ENCODE peak calls at places on chromosome 18, in six cellular contexts. T is endodermal cell; W is effector memory CD4-positive, alpha-beta T cell; J is tibial artery; G is A549; D is heart left ventricle. O is an unnamed sample. For H3K4me1, the result is how much of the 10 kb centered on the place peaks cover.

GRCh38 chr18:2223859-2224258 is 347.4 kb downstream of the METTL4 start:
- DNase-seq in T (peak), W (no peak), J (no peak), G (peak), D (no peak), O (peak)

GRCh38 chr18:499351-500229 is 911 bp downstream of the COLEC12 start:
- DNase-seq in T (peak), W (no peak), J (no peak), G (peak), D (no peak), O (peak)

GRCh38 chr18:2100694-2101213 is 470.6 kb downstream of the METTL4 start:
- DNase-seq in T (no peak), W (no peak), J (no peak), G (no peak), D (no peak), O (no peak)

GRCh38 chr18:34820360-34820759 is 110.3 kb downstream of the DTNA start:
- DNase-seq in T (no peak), W (no peak), J (no peak), G (no peak), D (no peak), O (no peak)

GRCh38 chr18:78612318-78612717 is 367.3 kb upstream of the SALL3 start:
- DNase-seq in T (peak), W (no peak), J (no peak), G (no peak), D (no peak), O (no peak)

GRCh38 chr18:79798999-79799370 is 1.2 kb downstream of the KCNG2 start:
- DNase-seq in T (peak), W (no peak), J (no peak), G (no peak), D (no peak), O (no peak)

GRCh38 chr18:72206814-72207213 is 337.3 kb downstream of the CBLN2 start:
- DNase-seq in T (no peak), W (no peak), J (no peak), G (no peak), D (no peak), O (no peak)

GRCh38 chr18:34222396-34223163 is 2.1 kb downstream of the NOL4 start:
- DNase-seq in T (peak), W (no peak), J (no peak), G (no peak), D (peak), O (peak)

GRCh38 chr18:74898965-74899364 is 301.3 kb downstream of the ZNF407 start:
- DNase-seq in T (no peak), W (no peak), J (no peak), G (peak), D (no peak), O (no peak)

GRCh38 chr18:35443434-35443833 is 54.3 kb downstream of the INO80C start:
- DNase-seq in T (no peak), W (no peak), J (no peak), G (no peak), D (no peak), O (no peak)

GRCh38 chr18:72086421-72086820 is 457.7 kb downstream of the CBLN2 start:
- DNase-seq in T (no peak), W (no peak), J (no peak), G (peak), D (no peak), O (no peak)

GRCh38 chr18:21458322-21458721 is 142.2 kb downstream of the ESCO1 start:
- DNase-seq in T (no peak), W (no peak), J (peak), G (no peak), D (peak), O (peak)

GRCh38 chr18:46104128-46104911 is at the start of gene HAUS1:
- DNase-seq in T (peak), W (peak), J (peak), G (peak), D (peak), O (peak)

GRCh38 chr18:30439174-30439573 is 603.4 kb downstream of the DSC3 start:
- DNase-seq in T (no peak), W (no peak), J (no peak), G (no peak), D (no peak), O (no peak)

GRCh38 chr18:57029761-57030160 is 117.1 kb upstream of the BOD1L2 start:
- DNase-seq in T (peak), W (no peak), J (no peak), G (peak), D (no peak), O (no peak)

GRCh38 chr18:78494686-78495085 is 484.9 kb upstream of the SALL3 start:
- DNase-seq in T (no peak), W (no peak), J (no peak), G (no peak), D (no peak), O (no peak)

GRCh38 chr18:80104364-80104779 is 4.7 kb upstream of the ADNP2 start:
- DNase-seq in T (peak), W (no peak), J (no peak), G (no peak), D (no peak), O (no peak)

GRCh38 chr18:8426401-8426800 is 182.8 kb upstream of the RAB12 start:
- DNase-seq in T (peak), W (no peak), J (no peak), G (peak), D (no peak), O (no peak)

GRCh38 chr18:25349131-25349925 is 2.6 kb downstream of the ZNF521 start:
- DNase-seq in T (peak), W (no peak), J (peak), G (no peak), D (peak), O (peak)

GRCh38 chr18:23752796-23753195 is 63.5 kb downstream of the LAMA3 start:
- DNase-seq in T (no peak), W (no peak), J (no peak), G (no peak), D (no peak), O (no peak)

GRCh38 chr18:56382541-56382940 is 255.9 kb downstream of the TXNL1 start:
- DNase-seq in T (no peak), W (no peak), J (no peak), G (no peak), D (peak), O (peak)

GRCh38 chr18:55228191-55228590 is 268.9 kb upstream of the CCDC68 start:
- DNase-seq in T (no peak), W (no peak), J (no peak), G (peak), D (no peak), O (no peak)

GRCh38 chr18:35495821-35496368 is 1.9 kb downstream of the INO80C start:
- DNase-seq in T (no peak), W (no peak), J (no peak), G (no peak), D (no peak), O (no peak)

GRCh38 chr18:8139971-8140406 is 469.2 kb upstream of the RAB12 start:
- DNase-seq in T (no peak), W (no peak), J (peak), G (no peak), D (no peak), O (peak)

GRCh38 chr18:39841133-39842041 is 2113.6 kb upstream of the PIK3C3 start:
- DNase-seq in T (peak), W (no peak), J (peak), G (peak), D (peak), O (peak)

GRCh38 chr18:69557246-69557781 is 156.6 kb downstream of the DOK6 start:
- DNase-seq in T (peak), W (no peak), J (no peak), G (no peak), D (no peak), O (no peak)

GRCh38 chr18:23689031-23689615 is at the start of gene LAMA3:
- DNase-seq in T (peak), W (no peak), J (peak), G (peak), D (peak), O (peak)

GRCh38 chr18:31424383-31424988 is 23.1 kb upstream of the DSG3 start:
- DNase-seq in T (peak), W (no peak), J (no peak), G (peak), D (no peak), O (peak)

GRCh38 chr18:9575558-9575957 is 38.8 kb downstream of the PPP4R1 start:
- DNase-seq in T (peak), W (no peak), J (peak), G (peak), D (peak), O (peak)

GRCh38 chr18:9741821-9742541 is 33.9 kb downstream of the RAB31 start:
- DNase-seq in T (peak), W (no peak), J (peak), G (peak), D (peak), O (peak)

GRCh38 chr18:10015941-10016819 is 102.4 kb downstream of the VAPA start:
- DNase-seq in T (peak), W (no peak), J (no peak), G (no peak), D (peak), O (no peak)

GRCh38 chr18:7876354-7876753 is 309.2 kb downstream of the PTPRM start:
- DNase-seq in T (no peak), W (no peak), J (no peak), G (no peak), D (no peak), O (no peak)

GRCh38 chr18:3248062-3248669 is 565 bp downstream of the MYL12A start:
- DNase-seq in T (no peak), W (no peak), J (no peak), G (no peak), D (peak), O (no peak)
- H3K4me1 ChIP-seq in T (under half), W (under half), J (under half), G (under half), D (under half), O (under half)

GRCh38 chr18:65753520-65753919 is 2.7 kb downstream of the CDH7 start:
- DNase-seq in T (peak), W (no peak), J (no peak), G (peak), D (no peak), O (no peak)

GRCh38 chr18:65750421-65751144 is at the start of gene CDH7:
- DNase-seq in T (peak), W (no peak), J (no peak), G (no peak), D (no peak), O (peak)

GRCh38 chr18:65752625-65753325 is 2.0 kb downstream of the CDH7 start:
- DNase-seq in T (no peak), W (no peak), J (no peak), G (no peak), D (no peak), O (no peak)

GRCh38 chr18:65749881-65750280 is 931 bp upstream of the CDH7 start:
- DNase-seq in T (no peak), W (no peak), J (no peak), G (no peak), D (no peak), O (no peak)

GRCh38 chr18:65751145-65752085 is 603 bp downstream of the CDH7 start:
- DNase-seq in T (no peak), W (no peak), J (no peak), G (no peak), D (no peak), O (peak)
- H3K4me1 ChIP-seq in T (under half), W (under half), J (under half), G (under half), D (under half), O (under half)

GRCh38 chr18:3456686-3457069 is 6.7 kb downstream of the TGIF1 start:
- DNase-seq in T (no peak), W (no peak), J (no peak), G (peak), D (no peak), O (no peak)
- H3K4me1 ChIP-seq in T (under half), W (under half), J (under half), G (under half), D (under half), O (under half)

GRCh38 chr18:63181706-63182105 is 137.9 kb downstream of the BCL2 start:
- DNase-seq in T (no peak), W (no peak), J (no peak), G (no peak), D (no peak), O (no peak)

GRCh38 chr18:63180971-63181376 is 138.6 kb downstream of the BCL2 start:
- DNase-seq in T (no peak), W (no peak), J (no peak), G (no peak), D (no peak), O (no peak)

GRCh38 chr18:63179422-63179821 is 140.1 kb downstream of the BCL2 start:
- DNase-seq in T (no peak), W (no peak), J (no peak), G (no peak), D (no peak), O (no peak)

GRCh38 chr18:63178526-63178880 is 141.1 kb downstream of the BCL2 start:
- DNase-seq in T (no peak), W (no peak), J (peak), G (no peak), D (peak), O (peak)

DNA sequence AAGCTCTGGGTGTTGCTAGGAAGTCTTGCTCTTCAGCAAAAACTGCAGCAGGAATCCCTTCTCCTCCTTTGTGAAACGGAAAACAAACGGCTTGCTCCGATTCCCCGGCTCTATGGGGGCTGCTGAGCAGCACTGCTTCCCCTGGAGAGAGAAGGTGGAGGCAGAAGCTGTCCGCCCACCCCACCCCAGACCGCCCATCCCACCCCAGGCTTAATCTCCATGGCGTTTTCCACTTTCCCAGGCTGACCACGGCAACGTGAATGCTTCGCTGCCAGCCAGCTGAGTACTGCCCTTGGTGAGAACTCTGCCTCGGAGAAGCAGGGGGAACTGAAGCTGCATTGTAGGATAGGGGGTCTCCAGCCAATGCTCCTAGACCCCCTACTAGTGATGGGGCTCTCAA is 139.2 kb downstream of the BCL2 start:
- DNase-seq in T (no peak), W (no peak), J (no peak), G (no peak), D (no peak), O (no peak)
- H3K4me1 ChIP-seq in T (under half), W (under half), J (under half), G (under half), D (under half), O (under half)

GRCh38 chr18:3626927-3627240 is 176.9 kb downstream of the TGIF1 start:
- DNase-seq in T (no peak), W (no peak), J (no peak), G (no peak), D (no peak), O (no peak)
- H3K4me1 ChIP-seq in T (under half), W (under half), J (under half), G (under half), D (under half), O (under half)

GRCh38 chr18:58536187-58536516 is 92.7 kb downstream of the ALPK2 start:
- DNase-seq in T (peak), W (no peak), J (no peak), G (no peak), D (no peak), O (no peak)

GRCh38 chr18:58534535-58535301 is 94.2 kb downstream of the ALPK2 start:
- DNase-seq in T (peak), W (no peak), J (no peak), G (no peak), D (no peak), O (no peak)

GRCh38 chr18:58535340-58536186 is 93.3 kb downstream of the ALPK2 start:
- DNase-seq in T (peak), W (no peak), J (no peak), G (no peak), D (no peak), O (no peak)

GRCh38 chr18:58537272-58538038 is 91.4 kb downstream of the ALPK2 start:
- DNase-seq in T (no peak), W (no peak), J (no peak), G (no peak), D (no peak), O (no peak)

GRCh38 chr18:58536534-58537271 is 92.2 kb downstream of the ALPK2 start:
- DNase-seq in T (peak), W (no peak), J (no peak), G (no peak), D (no peak), O (no peak)
- H3K4me1 ChIP-seq in T (under half), W (under half), J (under half), G (under half), D (under half), O (under half)

GRCh38 chr18:59959606-59960005 is 59.8 kb downstream of the PMAIP1 start:
- DNase-seq in T (no peak), W (no peak), J (no peak), G (no peak), D (no peak), O (no peak)
- H3K4me1 ChIP-seq in T (under half), W (under half), J (under half), G (under half), D (under half), O (under half)